ENCODE peak calls at places on chromosomes 3 and 15, in five cellular contexts. W, S, V, O and E are unnamed samples. For H3K4me1 and H3K36me3, the result is how much of the 10 kb centered on the place peaks cover.

GRCh38 chr3:190677001-190677400 is 163.1 kb downstream of the IL1RAP start:
- DNase-seq in W (no peak), S (no peak), V (no peak), O (no peak), E (no peak)

GRCh38 chr3:123993818-123994217 is 1.9 kb upstream of the ROPN1 start:
- DNase-seq in W (no peak), S (no peak), V (no peak), O (no peak), E (no peak)

GRCh38 chr15:86654501-86654900 is 574.8 kb downstream of the AGBL1 start:
- DNase-seq in W (no peak), S (no peak), V (no peak), O (no peak), E (no peak)

GRCh38 chr3:60579734-60580133 is 671.5 kb downstream of the FHIT start:
- DNase-seq in W (no peak), S (no peak), V (no peak), O (no peak), E (no peak)

GRCh38 chr3:632571-633170 is 436.1 kb downstream of the CHL1 start:
- DNase-seq in W (no peak), S (peak), V (no peak), O (no peak), E (no peak)

GRCh38 chr3:72329354-72329753 is 518.9 kb downstream of the SHQ1 start:
- DNase-seq in W (peak), S (no peak), V (no peak), O (no peak), E (no peak)

GRCh38 chr3:66397745-66398144 is 103.1 kb downstream of the LRIG1 start:
- DNase-seq in W (peak), S (no peak), V (no peak), O (no peak), E (peak)

GRCh38 chr3:113947372-113948014 is at the start of gene ZDHHC23:
- DNase-seq in W (peak), S (peak), V (no peak), O (peak), E (peak)

GRCh38 chr15:95742836-95743235 is 587.7 kb upstream of the NR2F2 start:
- DNase-seq in W (peak), S (no peak), V (no peak), O (no peak), E (no peak)

GRCh38 chr15:95277266-95277665 is 1045.9 kb downstream of the MCTP2 start:
- DNase-seq in W (no peak), S (no peak), V (no peak), O (no peak), E (no peak)

GRCh38 chr15:77542491-77543001 is 90.2 kb downstream of the LINGO1 start:
- DNase-seq in W (no peak), S (no peak), V (no peak), O (no peak), E (no peak)

GRCh38 chr3:50303038-50303815 is at the start of gene HYAL1:
- DNase-seq in W (peak), S (peak), V (peak), O (peak), E (peak)

GRCh38 chr3:187807086-187807862 is 62.0 kb upstream of the BCL6 start:
- DNase-seq in W (no peak), S (no peak), V (no peak), O (no peak), E (no peak)

GRCh38 chr3:180036678-180037455 is at the start of gene PEX5L:
- DNase-seq in W (peak), S (no peak), V (no peak), O (peak), E (no peak)

GRCh38 chr15:100712226-100712625 is 109.8 kb downstream of the ASB7 start:
- DNase-seq in W (peak), S (peak), V (no peak), O (no peak), E (no peak)

GRCh38 chr15:68637755-68638405 is 59.1 kb downstream of the CORO2B start:
- DNase-seq in W (peak), S (peak), V (peak), O (no peak), E (peak)

GRCh38 chr3:46001178-46001577 is 5.6 kb upstream of the FYCO1 start:
- DNase-seq in W (no peak), S (no peak), V (no peak), O (no peak), E (no peak)

GRCh38 chr3:38006031-38006430 is 15.4 kb downstream of the VILL start:
- DNase-seq in W (peak), S (no peak), V (no peak), O (peak), E (no peak)

GRCh38 chr15:48858401-48858800 is 19.5 kb upstream of the EID1 start:
- DNase-seq in W (no peak), S (no peak), V (no peak), O (no peak), E (no peak)

GRCh38 chr15:31150732-31151212 is 49.2 kb upstream of the TRPM1 start:
- DNase-seq in W (no peak), S (no peak), V (no peak), O (no peak), E (no peak)

GRCh38 chr3:141804447-141804777 is 41.2 kb downstream of the GRK7 start:
- DNase-seq in W (no peak), S (no peak), V (no peak), O (no peak), E (no peak)

GRCh38 chr15:42062284-42062806 is 32.0 kb downstream of the PLA2G4D start:
- DNase-seq in W (no peak), S (peak), V (no peak), O (no peak), E (no peak)

GRCh38 chr15:43920815-43921214 is 94.0 kb downstream of the WDR76 start:
- DNase-seq in W (no peak), S (no peak), V (no peak), O (no peak), E (no peak)

GRCh38 chr3:81760924-81761903 is at the start of gene GBE1:
- DNase-seq in W (peak), S (peak), V (peak), O (peak), E (peak)

GRCh38 chr3:32442766-32443165 is 51.1 kb downstream of the CMTM7 start:
- DNase-seq in W (no peak), S (no peak), V (no peak), O (no peak), E (no peak)

GRCh38 chr3:168653255-168653654 is 557.5 kb upstream of the GOLIM4 start:
- DNase-seq in W (no peak), S (no peak), V (no peak), O (no peak), E (no peak)

GRCh38 chr3:33490641-33491241 is 50.5 kb upstream of the UBP1 start:
- DNase-seq in W (no peak), S (no peak), V (no peak), O (no peak), E (no peak)

GRCh38 chr3:8416965-8417364 is 84.7 kb upstream of the LMCD1 start:
- DNase-seq in W (no peak), S (peak), V (no peak), O (peak), E (no peak)

GRCh38 chr3:142709207-142709606 is 14.6 kb upstream of the TRPC1 start:
- DNase-seq in W (no peak), S (no peak), V (no peak), O (no peak), E (no peak)

GRCh38 chr3:139935866-139936817 is 1.2 kb downstream of the CLSTN2 start:
- DNase-seq in W (peak), S (peak), V (peak), O (peak), E (peak)

GRCh38 chr3:121943434-121943833 is 49.2 kb downstream of the SLC15A2 start:
- DNase-seq in W (no peak), S (no peak), V (no peak), O (no peak), E (no peak)

GRCh38 chr3:22779737-22780136 is 423.4 kb upstream of the UBE2E2 start:
- DNase-seq in W (no peak), S (no peak), V (no peak), O (no peak), E (no peak)

GRCh38 chr3:89172150-89172549 is 64.7 kb downstream of the EPHA3 start:
- DNase-seq in W (no peak), S (no peak), V (no peak), O (no peak), E (no peak)

GRCh38 chr15:65069179-65069578 is 1.4 kb upstream of the RASL12 start:
- DNase-seq in W (peak), S (peak), V (no peak), O (no peak), E (no peak)
- H3K4me1 ChIP-seq in W (under half), S (under half), V (under half), O (under half), E (under half)

GRCh38 chr3:31004025-31004678 is 109.7 kb upstream of the GADL1 start:
- DNase-seq in W (no peak), S (no peak), V (no peak), O (no peak), E (no peak)
- H3K27ac ChIP-seq in W (no peak), S (no peak), V (no peak), O (no peak), E (no peak)

DNA sequence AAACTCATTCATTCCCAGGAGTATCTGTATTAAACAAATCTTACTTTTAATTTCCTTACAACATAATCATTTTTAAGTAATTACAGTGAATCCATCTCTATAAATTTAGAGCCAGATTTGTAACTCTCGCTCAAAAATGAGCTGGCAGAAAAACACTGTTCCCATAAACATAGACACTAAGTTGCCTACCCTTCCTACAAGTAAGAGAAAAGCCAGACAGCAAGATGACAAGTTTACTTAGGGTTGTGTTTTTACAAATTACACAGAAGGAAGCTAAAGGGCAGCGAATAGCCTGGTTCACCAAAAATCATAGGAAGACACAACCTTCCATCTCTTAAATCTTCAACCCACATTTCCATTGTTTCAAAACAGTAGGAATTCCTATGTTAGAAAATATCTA is 21.8 kb downstream of the HERC1 start:
- DNase-seq in W (no peak), S (no peak), V (no peak), O (no peak), E (no peak)
- H3K36me3 ChIP-seq in W (under half), S (under half), V (under half), O (under half), E (under half)

DNA sequence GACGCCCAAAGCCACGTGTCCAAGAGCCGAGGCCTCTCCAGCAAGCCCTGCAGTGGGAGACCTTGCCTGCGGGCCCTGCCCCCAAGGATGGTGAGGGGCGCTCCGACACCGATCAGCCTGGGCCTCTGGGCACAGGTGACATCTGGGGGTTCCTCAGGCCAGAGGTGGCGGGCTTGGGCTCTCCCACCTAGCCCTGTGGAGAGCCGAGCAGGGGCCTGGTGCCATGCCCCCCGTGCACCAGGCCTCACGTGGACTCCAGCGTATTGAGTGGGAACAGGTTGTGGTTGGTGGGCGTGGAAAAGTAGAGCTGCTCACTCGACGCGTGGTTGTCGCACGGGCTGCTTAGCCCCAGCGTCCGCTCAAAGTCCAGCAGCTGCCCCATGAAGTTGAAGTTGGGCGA is 5.8 kb downstream of the DUSP7 start:
- DNase-seq in W (no peak), S (no peak), V (no peak), O (no peak), E (no peak)
- H3K4me1 ChIP-seq in W (under half), S (under half), V (under half), O (half or more), E (half or more)

GRCh38 chr3:134029256-134029733 is 430 bp downstream of the SLCO2A1 start:
- DNase-seq in W (no peak), S (peak), V (no peak), O (no peak), E (no peak)
- H3K27ac ChIP-seq in W (peak), S (no peak), V (peak), O (peak), E (no peak)

GRCh38 chr3:10081871-10082270 is 26.2 kb downstream of the FANCD2OS start:
- DNase-seq in W (no peak), S (no peak), V (no peak), O (no peak), E (no peak)
- H3K36me3 ChIP-seq in W (under half), S (under half), V (under half), O (under half), E (under half)

GRCh38 chr3:183287301-183287971 is 34.4 kb downstream of the B3GNT5 start:
- DNase-seq in W (no peak), S (no peak), V (no peak), O (no peak), E (peak)
- H3K4me1 ChIP-seq in W (under half), S (under half), V (under half), O (under half), E (under half)

GRCh38 chr3:120498947-120499346 is 48.2 kb upstream of the FSTL1 start:
- DNase-seq in W (no peak), S (no peak), V (no peak), O (no peak), E (peak)
- H3K27ac ChIP-seq in W (peak), S (no peak), V (peak), O (no peak), E (no peak)